ENCODE peak calls at places on chromosomes 6 and 20, in nine cellular contexts. K, B, V, D, O, G, H, R and U are unnamed samples.

GRCh38 chr6:83265384-83265783 is 72.2 kb downstream of the RWDD2A start:
- DNase-seq in K (peak; percentile 26), B (peak; percentile 73), V (no peak), D (no peak), O (no peak), G (no peak), H (no peak), R (no peak), U (no peak)

GRCh38 chr6:89355511-89356185 is 3.1 kb upstream of the UBE2J1 start:
- DNase-seq in K (no peak), B (no peak), V (no peak), D (no peak), O (no peak), G (no peak), H (no peak), R (no peak), U (no peak)

GRCh38 chr20:34536798-34537394 is 20.7 kb downstream of the DYNLRB1 start:
- DNase-seq in K (peak; percentile 31), B (no peak), V (peak; percentile 66), D (no peak), O (peak; percentile 70), G (peak; percentile 28), H (no peak), R (peak; percentile 64), U (peak; percentile 44)

GRCh38 chr6:148440877-148441453 is 98.3 kb downstream of the SASH1 start:
- DNase-seq in K (peak; percentile 82), B (peak; percentile 85), V (peak; percentile 30), D (peak; percentile 64), O (no peak), G (no peak), H (peak; percentile 24), R (no peak), U (peak; percentile 75)

GRCh38 chr6:104639671-104640070 is 220.0 kb downstream of the HACE1 start:
- DNase-seq in K (peak; percentile 93), B (peak; percentile 43), V (no peak), D (no peak), O (peak; percentile 72), G (no peak), H (no peak), R (no peak), U (no peak)

GRCh38 chr6:117555882-117556498 is 46.3 kb downstream of the GOPC start:
- DNase-seq in K (peak; percentile 54), B (peak; percentile 31), V (peak; percentile 49), D (peak; percentile 37), O (peak; percentile 32), G (peak; percentile 51), H (no peak), R (peak; percentile 62), U (no peak)

GRCh38 chr6:149186873-149187272 is 130.6 kb upstream of the TAB2 start:
- DNase-seq in K (no peak), B (no peak), V (no peak), D (no peak), O (no peak), G (no peak), H (no peak), R (no peak), U (no peak)

GRCh38 chr6:88380083-88380482 is 213.9 kb upstream of the CNR1 start:
- DNase-seq in K (peak; percentile 31), B (peak; percentile 18), V (no peak), D (peak; percentile 45), O (no peak), G (no peak), H (peak; percentile 9), R (no peak), U (peak; percentile 61)

GRCh38 chr6:80769101-80769500 is 662.6 kb downstream of the BCKDHB start:
- DNase-seq in K (peak; percentile 77), B (peak; percentile 90), V (no peak), D (no peak), O (no peak), G (no peak), H (no peak), R (no peak), U (no peak)

DNA sequence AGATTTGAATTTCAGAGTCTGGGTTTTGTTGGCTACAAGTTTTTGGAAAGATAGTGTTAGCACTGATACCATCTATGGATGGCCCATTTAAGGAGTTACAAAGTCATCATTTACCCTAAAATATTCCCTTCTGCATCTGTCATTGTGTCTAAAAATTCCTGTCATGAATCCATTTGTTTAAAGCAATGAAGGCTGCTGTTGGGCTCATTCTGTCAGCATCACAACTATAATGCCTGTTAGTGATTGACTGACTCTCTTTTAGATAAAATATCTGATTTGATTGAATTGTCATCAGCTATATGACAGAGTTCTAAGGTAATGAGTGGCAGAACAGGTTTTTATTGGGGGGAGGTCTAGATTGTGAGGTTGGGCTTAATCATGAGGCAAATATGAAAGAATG is 167.6 kb upstream of the IMPG1 start:
- DNase-seq in K (no peak), B (no peak), V (no peak), D (no peak), O (no peak), G (no peak), H (no peak), R (no peak), U (no peak)
- H3K4me3 ChIP-seq in K (no peak overlapping the region), B (no peak overlapping the region), V (no peak overlapping the region), D (no peak overlapping the region), O (no peak overlapping the region), G (no peak overlapping the region), H (no peak overlapping the region), R (no peak overlapping the region), U (no peak overlapping the region)

GRCh38 chr6:44199883-44200282 is 16.8 kb upstream of the MYMX start:
- DNase-seq in K (no peak), B (no peak), V (no peak), D (no peak), O (no peak), G (no peak), H (no peak), R (no peak), U (no peak)
- H3K4me1 ChIP-seq in K (peaks cover 12% of the 10 kb centered on the region), B (no peaks in the 10 kb centered on the region), V (peaks cover 22% of the 10 kb centered on the region), D (peaks cover 2% of the 10 kb centered on the region), O (no peaks in the 10 kb centered on the region), G (no peaks in the 10 kb centered on the region), H (peaks cover 12% of the 10 kb centered on the region), R (no peaks in the 10 kb centered on the region), U (peaks cover 3% of the 10 kb centered on the region)

GRCh38 chr20:41003143-41003932 is 25.3 kb upstream of the TOP1 start:
- DNase-seq in K (peak; percentile 99), B (peak; percentile 99), V (peak; percentile 77), D (no peak), O (no peak), G (peak; percentile 25), H (peak; percentile 90), R (peak; percentile 82), U (peak; percentile 70)
- H3K4me3 ChIP-seq in K (peak overlapping the region; percentile 56), B (peak overlapping the region; percentile 33), V (no peak overlapping the region), D (no peak overlapping the region), O (no peak overlapping the region), G (peak overlapping the region; percentile 48), H (no peak overlapping the region), R (peak overlapping the region; percentile 46), U (no peak overlapping the region)

GRCh38 chr20:36463212-36464061 is 77.9 kb upstream of the MYL9 start:
- DNase-seq in K (peak; percentile 37), B (no peak), V (no peak), D (no peak), O (peak; percentile 29), G (no peak), H (no peak), R (no peak), U (no peak)
- H3K4me1 ChIP-seq in K (peaks cover 44% of the 10 kb centered on the region), B (peaks cover 38% of the 10 kb centered on the region), V (peaks cover 65% of the 10 kb centered on the region), D (peaks cover 25% of the 10 kb centered on the region), O (peaks cover 66% of the 10 kb centered on the region), G (peaks cover 64% of the 10 kb centered on the region), H (peaks cover 61% of the 10 kb centered on the region), R (peaks cover 74% of the 10 kb centered on the region), U (peaks cover 59% of the 10 kb centered on the region)

DNA sequence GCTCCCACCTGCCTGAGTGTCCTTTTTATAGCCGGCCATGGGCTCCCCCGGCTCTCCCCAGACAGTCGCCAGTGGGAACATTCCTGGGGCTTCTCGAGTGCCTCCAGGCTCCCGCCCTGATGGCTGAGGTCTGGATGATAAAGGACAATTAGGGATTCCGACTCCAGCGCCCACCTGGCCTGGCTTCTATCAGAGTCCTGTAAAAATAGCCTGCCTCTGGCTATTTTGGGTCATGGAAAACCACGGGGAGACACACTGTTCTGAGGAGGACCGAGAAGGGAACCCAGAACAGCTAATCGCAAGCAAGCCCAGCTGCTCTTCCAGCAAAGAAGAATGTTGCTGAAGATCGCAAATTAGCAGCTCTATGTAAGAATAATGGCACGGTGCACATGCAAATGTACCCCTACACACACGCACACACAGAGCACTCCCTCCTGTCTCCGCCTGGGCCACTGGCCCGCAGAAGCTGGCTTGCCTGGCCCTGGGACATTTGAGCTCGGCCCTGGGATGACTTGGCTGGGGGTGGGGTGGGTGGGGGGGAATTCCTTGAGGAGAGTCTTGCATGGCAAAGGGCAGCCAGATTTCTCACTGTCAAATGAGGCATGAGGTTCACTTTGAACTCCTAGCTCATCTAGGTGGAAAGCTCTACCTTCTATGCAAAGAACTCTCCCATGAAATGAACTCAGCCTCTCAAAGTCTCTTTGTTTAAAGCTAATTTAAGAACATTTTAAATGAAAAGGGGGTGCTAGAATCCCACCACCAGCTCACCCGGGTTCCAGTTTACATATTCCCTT is 55.3 kb downstream of the CTCFL start:
- DNase-seq in K (no peak), B (no peak), V (no peak), D (no peak), O (peak; percentile 68), G (no peak), H (no peak), R (no peak), U (no peak)
- H3K4me3 ChIP-seq in K (no peak overlapping the region), B (no peak overlapping the region), V (no peak overlapping the region), D (no peak overlapping the region), O (peak overlapping the region; percentile 72), G (no peak overlapping the region), H (no peak overlapping the region), R (no peak overlapping the region), U (no peak overlapping the region)

DNA sequence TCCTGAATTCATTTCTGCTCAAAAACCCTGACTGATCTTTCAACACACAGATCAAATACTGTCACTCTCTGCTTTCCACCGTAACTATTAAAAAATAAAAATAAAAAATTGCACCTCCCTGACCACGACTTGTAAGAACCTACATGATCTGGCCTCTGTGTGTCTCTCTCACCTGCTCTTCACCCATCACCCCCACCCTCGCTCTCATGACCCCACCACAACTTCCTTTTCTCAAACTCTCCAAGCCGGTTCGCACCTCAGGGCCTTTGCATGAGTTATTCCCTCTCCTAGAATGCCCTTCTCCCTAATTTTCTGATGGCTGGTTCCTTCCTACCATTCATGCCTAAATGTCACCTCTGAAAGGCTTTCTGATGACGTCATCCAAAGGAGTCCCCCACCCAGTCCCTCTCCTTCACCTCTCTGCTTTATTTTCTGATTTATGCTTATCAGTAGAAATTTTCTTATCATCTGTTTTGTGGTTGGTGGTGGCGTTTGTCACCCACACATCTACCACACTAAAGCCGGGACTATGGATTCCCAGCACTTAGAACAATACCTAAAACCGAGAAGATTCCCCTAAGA is 9.1 kb downstream of the CNKSR3 start:
- DNase-seq in K (no peak), B (no peak), V (no peak), D (no peak), O (no peak), G (no peak), H (no peak), R (no peak), U (no peak)
- H3K4me1 ChIP-seq in K (peaks cover 13% of the 10 kb centered on the region), B (peaks cover 2% of the 10 kb centered on the region), V (no peaks in the 10 kb centered on the region), D (peaks cover 1% of the 10 kb centered on the region), O (no peaks in the 10 kb centered on the region), G (no peaks in the 10 kb centered on the region), H (no peaks in the 10 kb centered on the region), R (no peaks in the 10 kb centered on the region), U (peaks cover 6% of the 10 kb centered on the region)